ENCODE peak calls at places on chromosomes 13 and 19, in five cellular contexts. S, J, R, L and G are unnamed samples.
A peak's percentile ranks its signal among the peaks of the same experiment; 100 is the strongest.

GRCh38 chr13:113152894-113153809 is 5.3 kb upstream of the PROZ start:
- DNase-seq in L (no peak), J (peak; percentile 2), R (peak; percentile 8), S (peak; percentile 17), G (no peak)

GRCh38 chr19:40596608-40597328 is 4.4 kb upstream of the LTBP4 start:
- DNase-seq in R (peak; percentile 67), L (no peak), J (peak; percentile 59), S (peak; percentile 59), G (peak; percentile 40)

GRCh38 chr13:20882206-20882605 is 20.3 kb downstream of the XPO4 start:
- DNase-seq in S (peak; percentile 16), R (no peak), J (no peak), L (no peak), G (peak; percentile 16)

GRCh38 chr13:23443878-23444277 is 10.4 kb upstream of the SACS start:
- DNase-seq in R (no peak), L (no peak), J (no peak), S (no peak), G (no peak)

GRCh38 chr13:94658926-94659649 is 53.3 kb downstream of the SOX21 start:
- DNase-seq in R (no peak), J (no peak), L (no peak), S (no peak), G (peak; percentile 14)

GRCh38 chr19:45125975-45126493 is 33.1 kb downstream of the PPP1R37 start:
- DNase-seq in L (no peak), R (peak; percentile 42), S (peak; percentile 60), J (peak; percentile 37), G (peak; percentile 73)

GRCh38 chr19:15540435-15540834 is 32.1 kb downstream of the CYP4F22 start:
- DNase-seq in L (no peak), R (no peak), J (no peak), S (no peak), G (no peak)

GRCh38 chr19:30373593-30373992 is 1.4 kb downstream of the ZNF536 start:
- DNase-seq in L (no peak), S (no peak), J (no peak), R (no peak), G (no peak)

GRCh38 chr19:8631425-8631819 is 989 bp downstream of the NFILZ start:
- DNase-seq in L (no peak), S (peak; percentile 47), J (peak; percentile 94), R (peak; percentile 49), G (no peak)

GRCh38 chr19:45059258-45059965 is 16.9 kb downstream of the ZNF296 start:
- DNase-seq in S (peak; percentile 85), L (no peak), J (peak; percentile 70), R (peak; percentile 79), G (peak; percentile 87)

GRCh38 chr19:36246006-36246391 is 31.1 kb downstream of the ZNF146 start:
- DNase-seq in S (peak; percentile 14), J (no peak), R (no peak), L (no peak), G (peak; percentile 42)

GRCh38 chr19:11767633-11768133 is 883 bp downstream of the ZNF441 start:
- DNase-seq in S (peak; percentile 42), J (no peak), L (no peak), R (peak; percentile 68), G (peak; percentile 12)

GRCh38 chr13:34464011-34464410 is 478.1 kb upstream of the NBEA start:
- DNase-seq in R (no peak), L (no peak), S (peak; percentile 16), J (peak; percentile 7), G (peak; percentile 53)

GRCh38 chr19:51607077-51607476 is 23.1 kb downstream of the SIGLEC5 start:
- DNase-seq in L (no peak), R (no peak), S (no peak), J (no peak), G (no peak)

GRCh38 chr13:49830721-49831120 is 38.2 kb upstream of the KPNA3 start:
- DNase-seq in R (no peak), J (no peak), S (no peak), L (no peak), G (no peak)

GRCh38 chr13:83057119-83057518 is 825.2 kb downstream of the SLITRK1 start:
- DNase-seq in J (peak; percentile 11), R (peak; percentile 31), L (no peak), S (no peak), G (no peak)

GRCh38 chr19:13297023-13297422 is 146.8 kb downstream of the IER2 start:
- DNase-seq in R (no peak), J (no peak), S (no peak), L (no peak), G (no peak)

GRCh38 chr19:53912653-53913052 is 3.6 kb downstream of the CACNG7 start:
- DNase-seq in R (no peak), S (no peak), L (no peak), J (no peak), G (no peak)

GRCh38 chr19:12043752-12044422 is 8.4 kb upstream of the ZNF433 start:
- DNase-seq in L (no peak), R (no peak), J (no peak), S (no peak), G (no peak)

GRCh38 chr19:44897835-44898234 is 6.8 kb downstream of the TOMM40 start:
- DNase-seq in J (no peak), S (no peak), R (no peak), L (no peak), G (no peak)

GRCh38 chr19:13526552-13526951 is 20.3 kb upstream of the CACNA1A start:
- DNase-seq in R (no peak), L (no peak), S (peak; percentile 10), J (no peak), G (no peak)

GRCh38 chr13:41060723-41061074 is 610 bp upstream of the WBP4 start:
- DNase-seq in L (no peak), J (peak; percentile 84), R (peak; percentile 93), S (no peak), G (peak; percentile 89)

GRCh38 chr13:45658586-45659235 is 43.2 kb upstream of the ERICH6B start:
- DNase-seq in R (peak; percentile 61), J (peak; percentile 13), S (peak; percentile 2), L (peak; percentile 76), G (peak; percentile 69)

GRCh38 chr13:45928843-45929242 is 77.3 kb upstream of the SIAH3 start:
- DNase-seq in J (no peak), L (no peak), S (peak; percentile 14), R (peak; percentile 29), G (peak; percentile 58)

GRCh38 chr13:35599385-35599784 is 122.9 kb upstream of the MAB21L1 start:
- DNase-seq in S (no peak), L (no peak), J (no peak), R (no peak), G (peak; percentile 87)

GRCh38 chr19:3275068-3275582 is 50.7 kb downstream of the CELF5 start:
- DNase-seq in R (peak; percentile 14), S (no peak), L (no peak), J (no peak), G (no peak)

GRCh38 chr19:35132254-35132653 is 2.6 kb downstream of the LGI4 start:
- DNase-seq in L (no peak), S (no peak), J (no peak), R (no peak), G (no peak)
- H3K4me3 ChIP-seq in L (no peak overlapping the region), S (no peak overlapping the region), J (no peak overlapping the region), R (no peak overlapping the region), G (no peak overlapping the region)

GRCh38 chr13:70890289-70890688 is 782.0 kb upstream of the KLHL1 start:
- DNase-seq in L (no peak), R (no peak), J (no peak), S (no peak), G (no peak)

GRCh38 chr13:70896136-70896535 is 787.9 kb upstream of the KLHL1 start:
- DNase-seq in L (no peak), J (no peak), S (no peak), R (no peak), G (no peak)

GRCh38 chr13:70895599-70895998 is 787.3 kb upstream of the KLHL1 start:
- DNase-seq in S (no peak), R (no peak), J (no peak), L (no peak), G (no peak)

GRCh38 chr13:70894258-70894657 is 786.0 kb upstream of the KLHL1 start:
- DNase-seq in J (no peak), S (no peak), L (no peak), R (no peak), G (no peak)

GRCh38 chr13:70893832-70894231 is 785.6 kb upstream of the KLHL1 start:
- DNase-seq in J (peak; percentile 23), S (peak; percentile 4), R (no peak), L (no peak), G (no peak)
- H3K4me3 ChIP-seq in J (no peak overlapping the region), S (no peak overlapping the region), R (no peak overlapping the region), L (no peak overlapping the region), G (no peak overlapping the region)

DNA sequence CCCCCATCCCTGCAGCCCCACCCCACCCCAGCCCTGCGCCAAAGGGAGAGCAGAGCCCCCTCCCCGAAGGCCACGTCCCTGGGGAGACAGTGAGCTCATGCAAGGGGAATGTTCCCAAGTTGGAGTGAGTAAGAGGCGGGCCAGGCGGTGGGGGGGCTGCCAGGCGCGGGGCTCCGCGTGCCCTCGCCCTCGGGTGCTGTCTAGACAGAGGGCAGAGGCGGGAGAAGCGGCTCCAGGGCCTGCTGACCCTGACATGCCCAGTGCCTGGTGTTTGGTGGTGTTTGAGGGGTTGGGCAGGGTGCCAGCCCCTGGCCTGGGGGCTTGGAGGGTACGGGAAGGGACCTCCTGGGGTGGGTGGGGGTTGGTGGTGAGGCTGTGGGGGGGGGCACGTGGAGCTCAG is 1.0 kb downstream of the FSTL3 start:
- DNase-seq in R (peak; percentile 93), J (peak; percentile 85), S (peak; percentile 83), L (no peak), G (peak; percentile 86)
- H3K4me3 ChIP-seq in R (peak overlapping the region; percentile 96), J (peak overlapping the region; percentile 83), S (peak overlapping the region; percentile 72), L (peak overlapping the region; percentile 74), G (peak overlapping the region; percentile 84)

GRCh38 chr19:33795370-33796163 is 1.1 kb upstream of the KCTD15 start:
- DNase-seq in S (peak; percentile 90), L (peak; percentile 27), R (peak; percentile 95), J (peak; percentile 88), G (peak; percentile 84)

GRCh38 chr19:33796164-33797100 is at the start of gene KCTD15:
- DNase-seq in J (peak; percentile 63), S (peak; percentile 58), R (peak; percentile 80), L (no peak), G (peak; percentile 57)

GRCh38 chr19:33797821-33798633 is 1.4 kb downstream of the KCTD15 start:
- DNase-seq in S (peak; percentile 52), R (peak; percentile 71), L (no peak), J (peak; percentile 57), G (peak; percentile 50)

GRCh38 chr19:33798701-33799111 is 2.0 kb downstream of the KCTD15 start:
- DNase-seq in L (no peak), J (peak; percentile 41), S (peak; percentile 38), R (peak; percentile 48), G (peak; percentile 25)

GRCh38 chr19:33794578-33795369 is 1.9 kb upstream of the KCTD15 start:
- DNase-seq in J (peak; percentile 50), L (no peak), R (peak; percentile 24), S (peak; percentile 26), G (no peak)
- H3K4me3 ChIP-seq in J (peak overlapping the region; percentile 75), L (peak overlapping the region; percentile 69), R (peak overlapping the region; percentile 76), S (peak overlapping the region; percentile 76), G (peak overlapping the region; percentile 61)

DNA sequence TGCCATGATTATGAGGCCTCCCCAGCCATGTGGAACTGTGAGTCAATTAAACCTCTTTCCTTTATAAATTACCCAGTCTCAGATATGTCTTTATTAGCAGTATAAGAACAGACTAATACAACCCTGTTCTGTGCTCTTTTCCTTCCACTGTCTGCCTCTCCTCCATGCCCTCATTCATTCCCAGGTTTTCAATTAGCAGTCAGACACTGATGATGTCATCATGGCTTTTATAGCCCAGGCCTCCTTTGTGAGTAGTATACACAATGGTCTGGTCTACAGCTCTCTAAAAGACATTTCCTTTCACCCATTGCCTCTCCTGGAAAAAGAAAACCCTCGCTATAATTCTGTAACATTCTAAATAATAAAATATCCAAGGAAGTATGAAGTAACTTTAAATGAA is 25.5 kb downstream of the FGF14 start:
- DNase-seq in S (no peak), R (no peak), J (no peak), L (no peak), G (no peak)
- H3K4me3 ChIP-seq in S (no peak overlapping the region), R (no peak overlapping the region), J (no peak overlapping the region), L (no peak overlapping the region), G (no peak overlapping the region)